ENCODE peak calls at places on chromosomes 5 and 9, in five cellular contexts. B, O, G, C and U are unnamed samples.

GRCh38 chr9:128636556-128637530 is 19.8 kb downstream of the DYNC2I2 start:
- DNase-seq in B (no peak), O (peak), G (no peak), C (no peak), U (no peak)

GRCh38 chr5:142412581-142412980 is 87.8 kb upstream of the SPRY4 start:
- DNase-seq in B (no peak), O (no peak), G (no peak), C (no peak), U (no peak)

GRCh38 chr9:100485196-100485595 is 12.2 kb downstream of the TMEFF1 start:
- DNase-seq in B (no peak), O (no peak), G (no peak), C (no peak), U (no peak)

GRCh38 chr5:176626876-176627236 is 3.5 kb downstream of the SNCB start:
- DNase-seq in B (no peak), O (peak), G (no peak), C (no peak), U (no peak)

GRCh38 chr9:113941056-113941455 is 64.9 kb downstream of the ZNF618 start:
- DNase-seq in B (no peak), O (no peak), G (no peak), C (no peak), U (no peak)

GRCh38 chr9:129352157-129352870 is 174.3 kb upstream of the IER5L start:
- DNase-seq in B (peak), O (no peak), G (no peak), C (no peak), U (no peak)

GRCh38 chr5:58378613-58379385 is 81.1 kb downstream of the PLK2 start:
- DNase-seq in B (no peak), O (no peak), G (no peak), C (no peak), U (no peak)

GRCh38 chr5:68149189-68149588 is 66.4 kb upstream of the PIK3R1 start:
- DNase-seq in B (no peak), O (no peak), G (no peak), C (no peak), U (no peak)

GRCh38 chr9:79312686-79313421 is 258.9 kb upstream of the TLE4 start:
- DNase-seq in B (no peak), O (no peak), G (no peak), C (no peak), U (no peak)

GRCh38 chr9:3794005-3794404 is 268.2 kb upstream of the RFX3 start:
- DNase-seq in B (no peak), O (no peak), G (no peak), C (no peak), U (no peak)

GRCh38 chr5:52449506-52449905 is 338.2 kb upstream of the ITGA1 start:
- DNase-seq in B (no peak), O (no peak), G (no peak), C (no peak), U (no peak)

GRCh38 chr5:141647851-141648250 is 3.4 kb downstream of the FCHSD1 start:
- DNase-seq in B (no peak), O (no peak), G (no peak), C (no peak), U (no peak)

GRCh38 chr5:34682926-34683623 is 26.9 kb downstream of the RAI14 start:
- DNase-seq in B (no peak), O (no peak), G (peak), C (no peak), U (no peak)

GRCh38 chr9:33794560-33794959 is 801 bp upstream of the PRSS3 start:
- DNase-seq in B (no peak), O (no peak), G (no peak), C (no peak), U (no peak)

GRCh38 chr5:60178101-60178500 is 284.6 kb upstream of the PDE4D start:
- DNase-seq in B (no peak), O (no peak), G (no peak), C (no peak), U (no peak)

GRCh38 chr5:125413861-125414260 is 667.4 kb upstream of the ZNF608 start:
- DNase-seq in B (no peak), O (no peak), G (no peak), C (no peak), U (no peak)

GRCh38 chr5:39370555-39371366 is 6.5 kb upstream of the C9 start:
- DNase-seq in B (no peak), O (no peak), G (no peak), C (no peak), U (peak)

GRCh38 chr5:39371367-39371635 is 7.0 kb upstream of the C9 start:
- DNase-seq in B (no peak), O (no peak), G (no peak), C (no peak), U (no peak)

GRCh38 chr5:39376293-39376714 is 12.0 kb upstream of the C9 start:
- DNase-seq in B (peak), O (no peak), G (peak), C (no peak), U (peak)

GRCh38 chr5:39369123-39369815 is 5.0 kb upstream of the C9 start:
- DNase-seq in B (no peak), O (no peak), G (no peak), C (no peak), U (no peak)

DNA sequence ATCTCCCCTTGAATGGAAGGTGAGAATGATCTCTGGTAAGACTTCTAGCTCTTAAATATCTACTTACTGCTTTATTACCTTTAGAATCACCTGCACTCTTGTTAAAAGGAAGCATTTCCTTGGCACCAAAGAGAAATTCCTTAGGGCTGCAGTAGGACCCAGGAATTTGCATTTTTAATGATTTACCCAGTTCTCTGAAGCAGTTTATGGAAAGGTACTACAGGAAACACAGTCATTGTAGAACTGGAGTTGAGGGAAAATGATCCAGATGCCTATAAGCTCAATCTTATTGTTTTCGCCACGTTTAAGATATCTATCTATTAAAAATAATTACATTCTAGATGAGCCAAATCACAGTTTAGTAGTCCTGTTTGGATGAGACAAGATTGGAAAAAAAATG is 9.5 kb upstream of the C9 start:
- DNase-seq in B (no peak), O (no peak), G (no peak), C (no peak), U (no peak)
- TF ChIP-seq POLR2A in B (no peak), O (no peak), G (no peak), C (no peak), U (no peak)

GRCh38 chr9:38192731-38193130 is 123.7 kb upstream of the SHB start:
- DNase-seq in B (no peak), O (no peak), G (no peak), C (no peak), U (no peak)
- TF ChIP-seq POLR2A in B (no peak), O (no peak), G (no peak), C (no peak), U (no peak)

DNA sequence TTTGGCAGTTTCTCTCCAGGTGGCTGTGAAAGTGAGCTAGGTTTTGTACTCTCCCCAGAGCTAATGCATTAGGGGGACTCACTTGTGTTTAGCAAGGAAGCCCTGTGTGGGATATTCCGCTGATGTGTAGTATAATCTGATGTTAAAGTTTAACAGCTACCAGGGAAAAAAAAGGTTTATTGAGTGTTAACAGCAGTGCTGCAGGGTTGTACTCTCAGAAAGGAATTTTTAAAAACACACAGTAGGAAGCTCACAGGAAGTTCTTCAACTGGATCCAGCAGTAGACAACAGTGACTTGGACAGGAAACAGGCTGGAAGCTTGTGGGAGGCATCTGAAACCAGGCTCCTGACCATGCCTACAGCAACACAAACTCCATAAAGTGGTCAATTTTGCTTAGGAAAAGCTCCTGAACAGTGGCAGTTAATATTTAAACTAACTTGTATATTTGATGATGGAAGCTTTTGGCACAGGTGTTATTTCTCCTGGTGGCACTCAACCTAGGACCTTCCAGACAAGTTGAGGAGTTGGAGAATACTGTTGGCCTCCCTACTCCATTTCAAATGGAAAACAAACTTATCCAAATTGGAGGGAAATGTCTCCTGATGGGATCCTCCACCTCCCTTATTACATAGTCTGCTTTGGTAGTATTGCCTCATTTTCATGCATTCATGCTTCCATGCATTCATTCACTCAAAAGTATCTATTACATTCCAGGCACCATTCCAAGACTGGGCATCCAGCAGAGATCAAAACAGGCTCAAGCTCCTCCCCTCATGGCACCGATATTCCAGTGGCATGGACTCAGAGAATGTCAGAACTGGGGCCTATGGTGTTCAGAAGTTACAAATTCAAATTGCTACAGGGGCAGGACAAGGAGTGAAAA is 54.7 kb downstream of the FOXD1 start:
- DNase-seq in B (no peak), O (no peak), G (no peak), C (no peak), U (no peak)
- TF ChIP-seq POLR2A in B (no peak), O (no peak), G (no peak), C (no peak), U (no peak)

DNA sequence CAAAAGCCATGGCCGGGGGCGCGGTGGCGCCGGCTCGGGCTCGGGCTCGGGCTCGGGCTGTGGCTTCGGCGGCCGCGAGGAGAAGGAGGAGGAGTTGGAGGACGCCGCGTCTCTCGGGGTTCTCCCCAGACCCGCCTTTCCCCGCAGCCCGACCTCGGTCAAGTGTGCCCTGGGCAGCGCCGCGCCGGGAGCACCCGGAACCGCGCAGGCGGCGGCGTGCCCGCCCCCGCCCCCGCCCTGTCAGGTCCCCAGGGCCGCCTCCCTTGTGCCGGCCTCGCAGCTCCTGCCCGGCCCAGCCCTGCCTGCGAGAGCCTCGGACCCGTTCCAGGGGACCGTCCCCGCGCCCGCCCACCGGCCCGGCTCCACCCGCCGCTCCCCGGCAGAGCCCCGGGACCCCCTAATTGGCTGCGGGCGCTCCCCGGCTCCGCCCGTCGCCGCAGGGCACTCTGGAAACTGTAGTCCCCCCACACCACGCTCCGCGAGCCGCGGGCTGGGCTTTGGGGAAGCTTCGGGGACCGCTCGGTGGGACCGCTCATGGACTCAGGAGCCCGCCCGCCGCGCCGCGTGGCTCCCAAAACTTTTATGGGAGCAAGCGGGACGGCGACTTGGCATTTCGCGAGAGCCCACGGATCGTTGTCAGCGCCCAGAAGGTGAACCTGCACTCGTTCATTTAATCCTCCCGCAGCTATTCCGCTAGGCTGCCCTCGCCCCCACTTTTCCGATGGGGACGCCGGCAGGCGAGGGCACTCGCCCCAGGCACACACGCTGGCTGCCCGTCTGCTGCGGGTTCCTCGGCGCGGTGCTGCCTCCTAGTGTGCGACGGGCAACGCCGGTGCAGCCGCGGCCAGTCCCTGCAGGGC is at the start of gene STK10:
- DNase-seq in B (peak), O (peak), G (peak), C (peak), U (peak)
- TF ChIP-seq POLR2A in B (no peak), O (no peak), G (peak), C (no peak), U (peak)

GRCh38 chr9:14993061-14993800 is 83.0 kb upstream of the FREM1 start:
- DNase-seq in B (peak), O (peak), G (peak), C (peak), U (peak)
- TF ChIP-seq POLR2A in B (no peak), O (no peak), G (no peak), C (no peak), U (peak)

DNA sequence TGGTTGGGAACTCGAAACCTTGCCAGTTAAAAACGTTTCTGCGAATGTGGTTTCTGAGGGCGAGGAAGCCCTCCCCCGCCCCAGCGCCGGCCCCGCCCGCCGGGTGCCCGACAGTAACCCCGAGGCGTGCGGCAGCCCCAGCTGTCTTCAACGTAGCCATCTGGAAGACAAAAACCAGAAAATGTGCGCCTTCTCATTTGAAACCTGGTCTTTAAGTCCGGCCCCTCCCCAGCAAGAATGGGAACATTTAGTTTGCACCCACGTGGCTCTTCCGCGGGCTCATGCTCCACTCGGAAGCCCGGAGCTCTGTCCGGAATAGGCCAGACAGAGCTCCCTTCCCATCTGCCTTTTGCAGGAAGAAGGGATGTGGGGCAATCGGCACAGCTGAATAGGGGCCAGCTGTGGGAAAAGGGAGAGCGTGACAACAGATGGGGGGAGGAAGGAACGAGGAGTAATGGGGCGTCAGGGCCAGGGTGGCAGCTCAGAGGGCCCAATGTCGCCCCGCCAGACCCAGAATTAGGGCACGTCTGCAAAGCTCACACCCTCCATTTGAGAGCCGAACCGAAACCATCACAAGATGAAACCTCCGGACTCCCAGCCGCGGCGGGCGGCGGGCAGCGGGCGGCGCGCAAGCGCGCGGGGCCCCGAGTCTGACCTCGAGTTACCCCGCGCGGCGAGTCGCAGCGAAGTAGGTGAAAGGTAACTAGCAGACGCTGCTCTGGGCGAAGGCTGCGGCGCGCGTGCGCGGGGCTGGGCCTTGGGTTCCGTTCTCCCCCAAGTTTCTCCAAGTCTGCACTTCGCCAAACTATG is 63.4 kb upstream of the ABCA1 start:
- DNase-seq in B (peak), O (peak), G (peak), C (peak), U (peak)
- TF ChIP-seq POLR2A in B (peak), O (no peak), G (peak), C (peak), U (peak)

GRCh38 chr9:136472640-136473353 is 10.0 kb downstream of the SEC16A start:
- DNase-seq in B (no peak), O (no peak), G (no peak), C (no peak), U (no peak)
- TF ChIP-seq POLR2A in B (no peak), O (no peak), G (no peak), C (no peak), U (no peak)

GRCh38 chr5:100900796-100901731 is 2.0 kb downstream of the ST8SIA4 start:
- DNase-seq in B (no peak), O (peak), G (no peak), C (peak), U (peak)
- TF ChIP-seq POLR2A in B (no peak), O (no peak), G (peak), C (no peak), U (peak)

DNA sequence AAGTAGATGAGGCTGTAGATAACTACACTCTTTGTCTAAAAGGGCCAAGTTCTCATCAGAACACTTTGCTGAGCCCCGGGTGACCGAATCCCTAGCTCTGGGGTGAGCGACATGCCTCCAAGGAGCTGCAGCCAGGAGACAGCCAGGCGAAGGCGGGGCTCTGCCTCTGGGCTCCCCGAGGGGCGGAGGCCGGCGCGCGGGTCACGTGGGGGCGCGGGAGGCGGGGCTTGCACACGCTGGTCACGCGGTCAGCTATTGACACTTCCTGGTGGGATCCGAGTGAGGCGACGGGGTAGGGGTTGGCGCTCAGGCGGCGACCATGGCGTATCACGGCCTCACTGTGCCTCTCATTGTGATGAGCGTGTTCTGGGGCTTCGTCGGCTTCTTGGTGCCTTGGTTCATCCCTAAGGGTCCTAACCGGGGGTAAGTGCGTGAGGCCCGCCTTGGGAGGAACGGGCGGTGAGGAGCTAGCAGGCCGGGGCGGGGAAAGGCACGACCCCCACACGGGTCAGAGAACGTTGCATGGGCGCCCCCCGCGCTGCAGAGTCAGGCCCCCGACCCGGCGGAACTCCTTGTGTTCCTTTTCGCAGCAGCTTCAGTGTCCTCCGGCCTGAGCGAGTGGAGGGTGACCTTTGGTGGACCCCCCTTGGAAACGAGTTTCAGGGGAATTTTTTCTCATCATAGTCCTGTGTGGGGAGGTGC is at the start of gene ATP6V0E1:
- DNase-seq in B (peak), O (peak), G (peak), C (peak), U (peak)
- TF ChIP-seq POLR2A in B (peak), O (no peak), G (peak), C (peak), U (peak)